ENCODE peak calls at places on chromosomes 5 and 9, in seven cellular contexts. K, H, F, W, A, B and U are unnamed samples.

GRCh38 chr9:110745656-110746055 is 77.1 kb downstream of the MUSK start:
- DNase-seq in K (no peak), H (no peak), F (no peak), W (no peak), A (no peak), B (no peak), U (no peak)

GRCh38 chr9:6552738-6553121 is 92.8 kb downstream of the GLDC start:
- DNase-seq in K (no peak), H (no peak), F (no peak), W (no peak), A (no peak), B (no peak), U (no peak)

GRCh38 chr5:150022163-150022540 is 21.6 kb downstream of the HMGXB3 start:
- DNase-seq in K (no peak), H (no peak), F (no peak), W (no peak), A (no peak), B (no peak), U (no peak)

GRCh38 chr5:135239461-135240282 is 159.4 kb downstream of the MACROH2A1 start:
- DNase-seq in K (no peak), H (no peak), F (peak), W (no peak), A (peak), B (no peak), U (no peak)

GRCh38 chr5:121432-121831 is 29.5 kb downstream of the PLEKHG4B start:
- DNase-seq in K (no peak), H (no peak), F (no peak), W (no peak), A (no peak), B (no peak), U (no peak)

GRCh38 chr5:173396311-173396993 is 68.2 kb upstream of the STC2 start:
- DNase-seq in K (peak), H (peak), F (no peak), W (no peak), A (peak), B (peak), U (no peak)

GRCh38 chr9:97874617-97875016 is 21.6 kb downstream of the FOXE1 start:
- DNase-seq in K (no peak), H (no peak), F (no peak), W (no peak), A (no peak), B (no peak), U (no peak)

GRCh38 chr5:143471666-143472411 is 68.4 kb upstream of the NR3C1 start:
- DNase-seq in K (no peak), H (no peak), F (no peak), W (no peak), A (no peak), B (no peak), U (no peak)

GRCh38 chr5:65480306-65480865 is 1.3 kb downstream of the ADAMTS6 start:
- DNase-seq in K (no peak), H (peak), F (peak), W (no peak), A (peak), B (no peak), U (no peak)

GRCh38 chr5:133758641-133759040 is 146.3 kb upstream of the FSTL4 start:
- DNase-seq in K (no peak), H (no peak), F (no peak), W (no peak), A (no peak), B (no peak), U (no peak)

GRCh38 chr5:172412724-172413260 is 41.5 kb downstream of the SH3PXD2B start:
- DNase-seq in K (no peak), H (peak), F (peak), W (no peak), A (peak), B (no peak), U (peak)

GRCh38 chr9:105290401-105290800 is 46.0 kb downstream of the SLC44A1 start:
- DNase-seq in K (no peak), H (no peak), F (no peak), W (no peak), A (no peak), B (no peak), U (peak)

GRCh38 chr5:149257875-149258705 is 13.6 kb upstream of the AFAP1L1 start:
- DNase-seq in K (no peak), H (no peak), F (no peak), W (no peak), A (no peak), B (no peak), U (no peak)

GRCh38 chr5:143376911-143377838 is 26.3 kb downstream of the NR3C1 start:
- DNase-seq in K (no peak), H (no peak), F (no peak), W (no peak), A (no peak), B (peak), U (no peak)

GRCh38 chr5:130110333-130110732 is 206.1 kb downstream of the CHSY3 start:
- DNase-seq in K (no peak), H (no peak), F (no peak), W (no peak), A (no peak), B (no peak), U (no peak)

GRCh38 chr5:85938201-85938600 is 679.5 kb upstream of the COX7C start:
- DNase-seq in K (no peak), H (no peak), F (no peak), W (no peak), A (no peak), B (no peak), U (no peak)

GRCh38 chr5:163475416-163475815 is 15.0 kb downstream of the HMMR start:
- DNase-seq in K (no peak), H (peak), F (no peak), W (no peak), A (no peak), B (no peak), U (peak)